ENCODE peak calls at places on chromosomes 13 and 19, in four cellular contexts. O is K562, A is GM12878, N is HepG2. Y is an unnamed sample.

GRCh38 chr19:35738887-35739229 is 3.4 kb downstream of the IGFLR1 start:
- DNase-seq in O (no peak), A (no peak), N (no peak), Y (no peak)

GRCh38 chr13:81480634-81481033 is 1139.7 kb upstream of the SPRY2 start:
- DNase-seq in O (no peak), A (no peak), N (no peak), Y (no peak)

GRCh38 chr13:62234780-62235530 is 819.3 kb upstream of the PCDH20 start:
- DNase-seq in O (no peak), A (no peak), N (no peak), Y (no peak)

GRCh38 chr13:39370554-39370953 is 232.4 kb downstream of the LHFPL6 start:
- DNase-seq in O (no peak), A (no peak), N (no peak), Y (no peak)

GRCh38 chr13:27620377-27621115 is at the start of gene LNX2:
- DNase-seq in O (peak; percentile 93), A (peak; percentile 80), N (peak; percentile 91), Y (peak; percentile 98)

GRCh38 chr19:31705656-31706055 is 356.4 kb upstream of the TSHZ3 start:
- DNase-seq in O (no peak), A (no peak), N (no peak), Y (no peak)

GRCh38 chr13:80551650-80552497 is 210.9 kb upstream of the SPRY2 start:
- DNase-seq in O (peak; percentile 0), A (no peak), N (no peak), Y (no peak)

GRCh38 chr13:34748078-34748477 is 194.0 kb upstream of the NBEA start:
- DNase-seq in O (no peak), A (no peak), N (no peak), Y (no peak)

GRCh38 chr19:47398707-47399106 is 20.6 kb downstream of the MEIS3 start:
- DNase-seq in O (no peak), A (no peak), N (no peak), Y (peak; percentile 33)

GRCh38 chr13:47420568-47420967 is 523.7 kb upstream of the HTR2A start:
- DNase-seq in O (no peak), A (no peak), N (no peak), Y (no peak)

GRCh38 chr19:16889429-16889882 is 657 bp downstream of the F2RL3 start:
- DNase-seq in O (no peak), A (no peak), N (no peak), Y (no peak)

GRCh38 chr13:45269204-45269603 is 68.4 kb upstream of the KCTD4 start:
- DNase-seq in O (no peak), A (no peak), N (no peak), Y (no peak)

GRCh38 chr13:79423801-79424642 is 18.0 kb upstream of the RBM26 start:
- DNase-seq in O (peak; percentile 47), A (no peak), N (peak; percentile 29), Y (no peak)

GRCh38 chr19:5718579-5719273 is 1.2 kb downstream of the LONP1 start:
- DNase-seq in O (peak; percentile 81), A (peak; percentile 5), N (peak; percentile 27), Y (no peak)

GRCh38 chr19:13054605-13055212 is 47.9 kb downstream of the LYL1 start:
- DNase-seq in O (no peak), A (no peak), N (no peak), Y (no peak)

GRCh38 chr19:13057744-13058143 is 44.9 kb downstream of the LYL1 start:
- DNase-seq in O (no peak), A (no peak), N (no peak), Y (no peak)

GRCh38 chr19:13057147-13057572 is 45.5 kb downstream of the LYL1 start:
- DNase-seq in O (no peak), A (no peak), N (peak; percentile 37), Y (no peak)

GRCh38 chr19:13055213-13056051 is 47.2 kb downstream of the LYL1 start:
- DNase-seq in O (no peak), A (no peak), N (no peak), Y (peak; percentile 61)

DNA sequence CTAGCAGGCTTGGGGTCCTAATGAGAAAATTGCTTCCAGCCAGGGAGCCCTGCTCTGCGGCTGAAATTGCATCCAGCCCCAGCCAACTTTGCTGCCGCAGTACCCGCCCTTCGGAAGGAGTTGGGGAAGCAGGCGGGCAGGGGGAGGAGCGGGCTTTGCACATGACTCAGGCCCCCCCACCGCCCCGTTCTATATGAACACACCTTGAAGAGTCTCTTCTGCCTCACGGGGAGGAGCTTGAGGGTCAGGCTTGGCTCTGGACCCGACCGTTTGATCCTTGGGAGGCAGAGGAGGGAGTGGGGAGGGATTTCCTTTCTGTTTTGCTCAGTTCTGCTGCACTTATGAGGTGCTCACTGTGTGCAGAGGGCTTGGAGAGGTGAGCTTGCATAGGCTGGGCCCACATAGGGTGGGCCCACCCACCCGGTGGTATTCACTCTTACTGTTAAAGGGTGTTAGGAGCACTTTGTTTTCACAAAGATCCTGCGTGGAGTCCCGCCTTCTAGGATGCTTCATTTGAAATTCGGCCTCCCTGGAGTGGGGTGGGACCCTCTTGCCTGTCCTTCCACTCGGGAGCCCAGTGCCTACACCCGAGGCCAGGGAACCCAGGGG is 46.5 kb downstream of the LYL1 start:
- DNase-seq in O (no peak), A (no peak), N (no peak), Y (peak; percentile 62)
- TF ChIP-seq TCF7 in O (no peak), A (no peak), N (no peak), Y (no peak)

GRCh38 chr19:33139165-33139564 is 7.3 kb downstream of the WDR88 start:
- DNase-seq in O (no peak), A (no peak), N (no peak), Y (no peak)

GRCh38 chr19:33147538-33147937 is 15.6 kb downstream of the WDR88 start:
- DNase-seq in O (no peak), A (no peak), N (no peak), Y (peak; percentile 61)

GRCh38 chr19:33146209-33146608 is 14.3 kb downstream of the WDR88 start:
- DNase-seq in O (no peak), A (no peak), N (no peak), Y (no peak)

DNA sequence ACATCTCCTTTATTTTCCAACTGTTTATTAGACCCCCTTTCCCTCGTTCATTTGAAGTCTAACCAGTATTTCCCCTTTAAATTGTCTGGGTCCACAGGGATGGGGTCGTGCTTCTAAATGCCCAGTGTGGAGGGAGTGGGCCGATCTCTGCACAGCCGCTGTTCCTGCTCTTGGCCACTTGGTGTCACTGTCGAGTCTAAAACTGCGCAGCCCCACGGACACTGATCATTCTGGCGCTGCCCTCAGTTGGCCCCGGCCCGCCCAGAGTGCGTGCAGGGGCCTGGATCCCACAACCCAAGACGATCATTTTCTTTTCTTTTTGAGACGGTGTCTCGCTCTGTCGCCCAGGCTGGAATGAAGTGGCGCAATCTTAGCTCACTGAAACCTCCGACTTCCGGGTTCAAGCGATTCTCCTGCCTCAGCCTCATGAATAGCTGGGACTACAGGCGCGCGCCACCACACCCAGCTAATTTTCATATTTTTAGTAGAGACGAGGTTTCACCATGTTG is 12.0 kb downstream of the WDR88 start:
- DNase-seq in O (peak; percentile 75), A (no peak), N (peak; percentile 47), Y (peak; percentile 75)
- TF ChIP-seq USF2 in O (no peak), A (no peak), N (no peak), Y (no peak)

DNA sequence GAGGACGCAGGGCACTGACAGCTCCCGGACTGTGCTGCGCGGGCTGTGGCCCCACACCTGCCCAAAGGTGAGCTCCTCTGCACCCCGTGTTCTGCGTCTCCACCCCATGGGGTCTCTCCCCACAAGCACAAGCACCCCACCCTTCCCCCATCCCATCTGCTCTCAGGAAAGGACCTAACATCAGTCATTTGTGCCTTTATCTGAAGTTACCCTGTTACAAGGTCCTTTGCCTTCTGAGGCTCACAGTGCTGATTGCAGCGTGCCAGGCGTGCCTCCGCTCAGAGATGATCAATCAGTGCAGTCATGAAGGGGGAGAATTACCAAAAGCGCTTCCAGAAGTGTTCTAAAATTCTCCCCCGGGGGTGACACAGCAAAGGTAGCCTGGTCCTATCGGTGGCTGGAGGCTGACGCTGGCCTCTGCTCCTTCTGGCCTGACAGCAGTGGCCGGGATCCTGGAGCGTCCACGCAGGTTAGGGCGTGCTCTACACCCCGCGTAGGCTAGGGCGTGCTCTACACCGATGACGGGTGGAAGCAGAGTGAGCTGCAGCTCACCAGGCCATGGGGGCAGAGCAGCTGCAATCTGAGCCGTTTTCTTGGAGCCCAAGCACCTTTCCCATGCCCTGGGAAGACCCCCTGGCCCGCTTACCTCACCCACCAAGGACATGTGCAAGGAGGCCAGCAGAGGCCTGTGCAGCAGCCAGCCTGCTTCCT is 84.7 kb upstream of the TM9SF2 start:
- DNase-seq in O (no peak), A (no peak), N (no peak), Y (no peak)
- TF ChIP-seq TCF7 in O (no peak), A (no peak), N (no peak), Y (no peak)

DNA sequence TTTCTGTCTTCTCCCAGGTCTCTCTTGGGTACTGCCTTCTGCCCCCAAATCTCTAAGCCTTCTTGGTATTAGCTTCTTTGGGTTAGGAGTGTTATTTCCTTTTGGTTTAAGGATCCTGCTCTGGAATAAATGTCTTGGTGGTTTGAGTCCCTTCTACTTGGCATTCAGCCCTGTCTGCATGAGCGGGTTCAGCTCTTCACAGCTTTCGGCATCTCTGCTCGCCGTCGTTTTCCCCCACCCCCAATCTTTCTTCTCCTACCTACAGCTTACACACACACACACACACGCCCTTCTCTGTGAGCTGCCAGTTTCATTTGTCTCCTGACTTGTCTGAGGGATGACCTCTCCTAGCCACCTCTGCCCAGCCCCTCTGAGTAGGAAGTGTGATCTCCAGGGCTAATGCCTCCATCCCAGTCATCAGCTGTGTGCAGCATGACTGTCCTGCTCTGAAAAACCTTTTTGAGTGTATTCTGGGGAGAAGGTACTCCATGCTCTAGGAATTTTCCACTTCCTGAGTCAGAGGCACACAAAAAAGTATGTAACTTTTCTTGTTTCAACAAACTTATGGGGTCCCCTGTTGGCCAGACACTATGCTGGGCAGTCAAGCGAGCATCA is 4.7 kb downstream of the CNOT3 start:
- DNase-seq in O (no peak), A (no peak), N (no peak), Y (no peak)
- TF ChIP-seq USF2 in O (no peak), A (no peak), N (no peak), Y (no peak)

GRCh38 chr13:68261105-68261504 is 1031.0 kb upstream of the PCDH9 start:
- DNase-seq in O (peak; percentile 4), A (no peak), N (peak; percentile 1), Y (peak; percentile 64)
- TF ChIP-seq TCF7 in O (no peak), A (no peak), N (no peak), Y (no peak)

DNA sequence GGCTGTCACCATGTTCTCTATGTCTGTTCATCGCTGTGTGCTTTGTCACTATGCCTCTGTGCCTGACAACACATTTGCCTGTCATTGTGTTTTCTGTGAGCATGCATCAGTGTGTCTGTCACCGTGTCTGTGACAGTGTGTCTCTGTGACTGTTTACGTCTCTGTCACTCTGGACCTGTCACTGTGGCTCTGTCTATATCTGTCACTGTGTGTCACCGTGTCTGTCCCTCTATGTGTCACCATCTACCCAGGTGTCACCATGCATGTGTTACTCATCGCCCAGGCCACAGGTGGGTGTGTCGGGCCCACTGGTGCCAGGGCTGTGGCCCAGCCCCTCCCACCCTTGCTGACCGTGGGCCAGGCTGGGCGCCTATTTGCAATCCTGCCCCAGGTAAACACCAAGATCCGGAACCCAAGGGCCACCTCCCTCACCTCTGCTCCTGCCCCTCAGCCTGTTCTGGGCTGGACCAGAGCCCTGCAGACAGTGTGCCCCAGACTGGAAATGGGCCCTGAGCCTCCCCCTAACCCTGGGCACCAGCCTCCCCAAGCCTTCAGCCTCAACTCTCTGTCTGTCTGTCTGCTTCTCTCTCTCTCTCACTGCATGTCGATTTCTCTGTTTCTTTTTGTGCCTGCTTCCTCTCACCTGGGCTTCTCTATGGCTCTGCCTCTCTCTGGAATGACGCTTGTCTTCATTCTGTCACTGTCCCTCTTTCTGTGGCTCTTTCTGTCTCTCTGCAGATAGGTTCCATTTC is 7.7 kb downstream of the IRF2BP1 start:
- DNase-seq in O (no peak), A (no peak), N (peak; percentile 66), Y (no peak)
- TF ChIP-seq USF2 in O (no peak), A (no peak), N (no peak), Y (no peak)

GRCh38 chr19:677201-677600 is 1.0 kb downstream of the FSTL3 start:
- DNase-seq in O (no peak), A (no peak), N (peak; percentile 38), Y (no peak)
- TF ChIP-seq TCF7 in O (no peak), A (no peak), N (no peak), Y (no peak)